ENCODE peak calls at places on chromosomes 12 and 14, in seven cellular contexts. M is IMR-90, S is K562, Q is HCT116, F is H1, A is HepG2, G is GM12878. K is an unnamed sample.

GRCh38 chr14:100117026-100117425 is 42.4 kb downstream of the DEGS2 start:
- DNase-seq in M (no peak), S (no peak), Q (no peak), F (no peak), A (no peak), G (no peak), K (no peak)

GRCh38 chr14:32514236-32514635 is 185.1 kb downstream of the AKAP6 start:
- DNase-seq in M (peak; percentile 4), S (no peak), Q (no peak), F (no peak), A (no peak), G (no peak), K (peak; percentile 49)

GRCh38 chr12:56479625-56480024 is 8.3 kb downstream of the GLS2 start:
- DNase-seq in M (no peak), S (no peak), Q (no peak), F (no peak), A (no peak), G (no peak), K (no peak)

GRCh38 chr14:40292664-40293063 is 860.4 kb upstream of the FBXO33 start:
- DNase-seq in M (no peak), S (no peak), Q (no peak), F (no peak), A (no peak), G (no peak), K (no peak)

GRCh38 chr12:132715874-132716273 is 5.2 kb downstream of the PGAM5 start:
- DNase-seq in M (no peak), S (no peak), Q (no peak), F (no peak), A (no peak), G (no peak), K (no peak)

GRCh38 chr12:53500119-53500775 is 836 bp upstream of the TARBP2 start:
- DNase-seq in M (peak; percentile 65), S (peak; percentile 97), Q (no peak), F (no peak), A (peak; percentile 44), G (no peak), K (no peak)

GRCh38 chr14:37658174-37658573 is 62.7 kb downstream of the TTC6 start:
- DNase-seq in M (no peak), S (no peak), Q (no peak), F (no peak), A (peak; percentile 34), G (no peak), K (no peak)

GRCh38 chr12:51218607-51219161 is 822 bp upstream of the POU6F1 start:
- DNase-seq in M (no peak), S (peak; percentile 59), Q (no peak), F (no peak), A (peak; percentile 41), G (no peak), K (peak; percentile 47)

GRCh38 chr14:99872786-99873440 is 79.7 kb downstream of the EML1 start:
- DNase-seq in M (peak; percentile 11), S (no peak), Q (no peak), F (peak; percentile 57), A (no peak), G (no peak), K (peak; percentile 4)

GRCh38 chr12:82608706-82609105 is 78.0 kb upstream of the TMTC2 start:
- DNase-seq in M (peak; percentile 2), S (no peak), Q (no peak), F (no peak), A (no peak), G (no peak), K (no peak)

GRCh38 chr12:32036477-32037263 is 70.0 kb upstream of the BICD1 start:
- DNase-seq in M (no peak), S (no peak), Q (no peak), F (no peak), A (no peak), G (no peak), K (no peak)

GRCh38 chr14:36716614-36717184 is 55.0 kb downstream of the PAX9 start:
- DNase-seq in M (no peak), S (no peak), Q (no peak), F (no peak), A (peak; percentile 59), G (no peak), K (no peak)

GRCh38 chr14:65792208-65792905 is 379.8 kb downstream of the FUT8 start:
- DNase-seq in M (peak; percentile 37), S (no peak), Q (peak; percentile 6), F (no peak), A (no peak), G (no peak), K (no peak)

GRCh38 chr12:25328082-25328712 is 77.5 kb upstream of the KRAS start:
- DNase-seq in M (peak; percentile 66), S (no peak), Q (no peak), F (no peak), A (peak; percentile 3), G (no peak), K (no peak)

GRCh38 chr12:127162902-127163301 is 1104.1 kb upstream of the TMEM132C start:
- DNase-seq in M (peak; percentile 53), S (peak; percentile 24), Q (no peak), F (no peak), A (no peak), G (peak; percentile 16), K (no peak)

GRCh38 chr14:95494456-95494855 is 22.0 kb downstream of the SYNE3 start:
- DNase-seq in M (no peak), S (no peak), Q (no peak), F (no peak), A (no peak), G (no peak), K (no peak)

GRCh38 chr12:123142948-123143752 is 7.7 kb downstream of the PITPNM2 start:
- DNase-seq in M (no peak), S (peak; percentile 52), Q (peak; percentile 38), F (no peak), A (peak; percentile 66), G (no peak), K (no peak)

GRCh38 chr14:88323520-88324199 is 591 bp upstream of the KCNK10 start:
- DNase-seq in M (peak; percentile 1), S (no peak), Q (no peak), F (no peak), A (no peak), G (no peak), K (no peak)

GRCh38 chr14:54591461-54592245 is 24.7 kb downstream of the SAMD4A start:
- DNase-seq in M (no peak), S (no peak), Q (no peak), F (no peak), A (no peak), G (no peak), K (no peak)

GRCh38 chr12:5083955-5084849 is 40.5 kb downstream of the KCNA5 start:
- DNase-seq in M (peak; percentile 71), S (peak; percentile 43), Q (peak; percentile 28), F (no peak), A (peak; percentile 24), G (peak; percentile 23), K (peak; percentile 59)

GRCh38 chr14:51652168-51653095 is 722 bp downstream of the FRMD6 start:
- DNase-seq in M (no peak), S (peak; percentile 11), Q (no peak), F (no peak), A (no peak), G (no peak), K (peak; percentile 49)

GRCh38 chr14:68541128-68541896 is 251.6 kb downstream of the ZFP36L1 start:
- DNase-seq in M (no peak), S (no peak), Q (no peak), F (no peak), A (no peak), G (no peak), K (no peak)

GRCh38 chr12:20123465-20123864 is 244.9 kb upstream of the PDE3A start:
- DNase-seq in M (no peak), S (no peak), Q (no peak), F (no peak), A (peak; percentile 1), G (no peak), K (no peak)
- H2AFZ ChIP-seq in M (no peak overlapping the region), S (no peak overlapping the region), Q (no peak overlapping the region), F (no peak overlapping the region), A (no peak overlapping the region), G (no peak overlapping the region), K (no peak overlapping the region)

GRCh38 chr14:92846162-92846897 is 52.2 kb downstream of the GOLGA5 start:
- DNase-seq in M (peak; percentile 82), S (no peak), Q (peak; percentile 2), F (no peak), A (no peak), G (peak; percentile 86), K (peak; percentile 73)

GRCh38 chr14:92844220-92844619 is 50.1 kb downstream of the GOLGA5 start:
- DNase-seq in M (no peak), S (no peak), Q (no peak), F (no peak), A (no peak), G (peak; percentile 47), K (no peak)

GRCh38 chr14:92847220-92848148 is 53.4 kb downstream of the GOLGA5 start:
- DNase-seq in M (no peak), S (no peak), Q (no peak), F (no peak), A (no peak), G (no peak), K (peak; percentile 8)

GRCh38 chr14:92841930-92842329 is 47.8 kb downstream of the GOLGA5 start:
- DNase-seq in M (no peak), S (no peak), Q (no peak), F (no peak), A (no peak), G (no peak), K (no peak)
- TF ChIP-seq CTCF in M (no peak), S (no peak), Q (no peak), F (no peak), A (no peak), G (no peak), K (no peak)

GRCh38 chr12:7091660-7092228 is 501 bp downstream of the C1R start:
- DNase-seq in M (no peak), S (no peak), Q (no peak), F (no peak), A (no peak), G (no peak), K (no peak)
- TF ChIP-seq POLR2A in M (no peak), S (no peak), Q (no peak), F (no peak), A (no peak), G (peak; percentile 5), K (no peak)

DNA sequence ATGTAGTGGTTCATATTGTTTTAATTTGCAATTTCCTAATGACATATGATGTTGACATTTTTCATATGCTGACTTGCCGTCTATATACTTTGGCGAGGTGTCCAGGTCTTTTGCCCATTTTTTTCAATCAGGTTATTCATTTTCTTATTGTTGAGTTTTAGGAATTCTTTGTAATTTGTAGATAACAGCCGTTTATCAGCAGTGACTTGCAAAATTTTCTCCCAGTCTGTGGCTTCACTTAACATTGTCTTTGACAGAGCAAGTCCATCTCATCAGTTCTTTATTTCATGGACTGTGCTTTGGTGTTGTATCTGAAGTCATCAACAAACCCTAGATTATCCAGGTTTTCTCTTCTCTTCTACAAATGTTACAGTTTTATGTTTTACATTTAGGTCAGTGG is 12.6 kb upstream of the KLHDC2 start:
- DNase-seq in M (no peak), S (no peak), Q (no peak), F (no peak), A (no peak), G (no peak), K (no peak)
- H2AFZ ChIP-seq in M (no peak overlapping the region), S (no peak overlapping the region), Q (no peak overlapping the region), F (no peak overlapping the region), A (no peak overlapping the region), G (no peak overlapping the region), K (no peak overlapping the region)

K was measured in endothelial cell of umbilical vein.